ENCODE peak calls at places on chromosome 14, in eight cellular contexts. K is tibial artery, I is gastrocnemius medialis, L is heart left ventricle, P is vagina, T is AG04450, V is body of pancreas, Y is cardiac muscle cell. C is an unnamed sample.

GRCh38 chr14:59483819-59484610 is at the start of the genes JKAMP and L3HYPDH:
- DNase-seq in V (peak; percentile 98), K (peak; percentile 98), Y (peak; percentile 97), P (no peak), L (peak; percentile 98), T (peak; percentile 87), I (peak; percentile 95), C (peak; percentile 65)

GRCh38 chr14:37678916-37679315 is 83.5 kb downstream of the TTC6 start:
- DNase-seq in Y (peak; percentile 14), T (no peak), K (no peak), P (no peak), L (no peak), I (no peak), V (no peak), C (no peak)

GRCh38 chr14:80988742-80989429 is 33.5 kb downstream of the TSHR start:
- DNase-seq in V (no peak), P (no peak), Y (no peak), L (no peak), I (no peak), K (no peak), T (no peak), C (no peak)

GRCh38 chr14:87996276-87996592 is 3.3 kb upstream of the GALC start:
- DNase-seq in T (no peak), V (no peak), Y (no peak), P (no peak), L (no peak), I (no peak), K (no peak), C (no peak)

GRCh38 chr14:100066984-100067383 is 1.8 kb downstream of the EVL start:
- DNase-seq in T (no peak), L (no peak), P (no peak), I (no peak), V (no peak), K (no peak), Y (no peak), C (no peak)

GRCh38 chr14:66624319-66624937 is 116.5 kb downstream of the GPHN start:
- DNase-seq in V (peak; percentile 65), L (peak; percentile 39), T (peak; percentile 42), Y (peak; percentile 83), K (peak; percentile 39), P (no peak), I (peak; percentile 32), C (no peak)

GRCh38 chr14:55689971-55690871 is 110.2 kb downstream of the KTN1 start:
- DNase-seq in P (no peak), I (no peak), L (no peak), K (no peak), V (no peak), Y (no peak), T (no peak), C (no peak)

GRCh38 chr14:38073641-38074040 is 134.1 kb upstream of the SSTR1 start:
- DNase-seq in Y (no peak), I (no peak), T (no peak), V (no peak), L (no peak), P (no peak), K (no peak), C (no peak)

GRCh38 chr14:104741108-104741802 is 11.7 kb upstream of the SIVA1 start:
- DNase-seq in I (no peak), Y (no peak), L (no peak), K (no peak), T (no peak), V (no peak), P (no peak), C (no peak)

GRCh38 chr14:104735830-104736642 is 12.0 kb downstream of the ADSS1 start:
- DNase-seq in V (peak; percentile 37), K (peak; percentile 97), T (no peak), L (peak; percentile 86), Y (peak; percentile 79), I (peak; percentile 99), P (no peak), C (no peak)

GRCh38 chr14:104739546-104740516 is 13.1 kb upstream of the SIVA1 start:
- DNase-seq in T (no peak), P (no peak), Y (no peak), V (no peak), K (no peak), L (no peak), I (no peak), C (no peak)

GRCh38 chr14:104739026-104739425 is 13.9 kb upstream of the SIVA1 start:
- DNase-seq in T (no peak), L (no peak), V (no peak), K (no peak), P (no peak), Y (no peak), I (no peak), C (no peak)

DNA sequence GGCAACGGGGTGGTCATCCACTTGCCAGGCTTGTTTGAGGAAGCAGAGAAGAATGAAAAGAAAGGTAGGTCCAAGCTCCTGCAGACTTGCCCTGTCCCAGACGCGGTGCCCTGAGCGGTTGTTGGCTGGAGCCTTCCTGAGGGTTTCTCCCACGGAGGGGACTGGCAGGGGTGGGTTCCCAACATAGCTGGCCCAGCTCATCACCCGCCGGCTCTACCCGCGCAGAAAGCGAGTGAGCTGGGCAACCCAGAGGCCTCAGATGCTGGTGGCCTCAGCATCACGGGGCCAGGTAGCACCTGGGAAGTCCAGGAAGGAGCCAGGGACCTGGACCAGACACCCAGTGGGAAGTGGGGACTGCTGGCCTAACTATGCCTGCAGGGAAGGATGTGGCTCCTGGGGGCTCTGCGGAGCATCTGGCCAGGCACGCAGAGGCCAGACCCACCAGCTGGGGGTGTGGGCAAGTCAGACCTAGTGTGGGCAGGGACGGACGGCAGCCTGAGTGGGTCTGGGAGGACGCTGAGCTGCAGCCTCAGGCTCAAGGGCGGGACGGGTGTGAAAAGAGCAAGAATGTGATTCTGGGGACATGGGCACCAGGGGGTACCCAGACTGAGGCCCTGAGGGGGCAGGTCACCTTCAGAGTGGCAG is 14.4 kb upstream of the SIVA1 start:
- DNase-seq in I (no peak), T (no peak), P (no peak), K (no peak), L (no peak), V (no peak), Y (no peak), C (no peak)
- H3K27ac ChIP-seq in I (peak overlapping the region; percentile 96), T (no peak overlapping the region), P (no peak overlapping the region), K (peak overlapping the region; percentile 97), L (no peak overlapping the region), V (no peak overlapping the region), Y (no peak overlapping the region), C (no peak overlapping the region)

GRCh38 chr14:23645504-23645811 is 9.3 kb downstream of the DHRS2 start:
- DNase-seq in T (no peak), I (no peak), P (no peak), L (no peak), V (no peak), K (no peak), Y (no peak), C (no peak)

GRCh38 chr14:23647619-23648018 is 11.5 kb downstream of the DHRS2 start:
- DNase-seq in T (no peak), K (no peak), V (no peak), L (no peak), I (no peak), Y (no peak), P (no peak), C (no peak)

GRCh38 chr14:23644919-23645336 is 8.8 kb downstream of the DHRS2 start:
- DNase-seq in Y (no peak), L (no peak), V (no peak), K (no peak), T (no peak), P (no peak), I (no peak), C (no peak)

GRCh38 chr14:23645812-23646647 is 9.9 kb downstream of the DHRS2 start:
- DNase-seq in V (no peak), I (no peak), T (no peak), P (no peak), L (no peak), K (no peak), Y (no peak), C (no peak)

DNA sequence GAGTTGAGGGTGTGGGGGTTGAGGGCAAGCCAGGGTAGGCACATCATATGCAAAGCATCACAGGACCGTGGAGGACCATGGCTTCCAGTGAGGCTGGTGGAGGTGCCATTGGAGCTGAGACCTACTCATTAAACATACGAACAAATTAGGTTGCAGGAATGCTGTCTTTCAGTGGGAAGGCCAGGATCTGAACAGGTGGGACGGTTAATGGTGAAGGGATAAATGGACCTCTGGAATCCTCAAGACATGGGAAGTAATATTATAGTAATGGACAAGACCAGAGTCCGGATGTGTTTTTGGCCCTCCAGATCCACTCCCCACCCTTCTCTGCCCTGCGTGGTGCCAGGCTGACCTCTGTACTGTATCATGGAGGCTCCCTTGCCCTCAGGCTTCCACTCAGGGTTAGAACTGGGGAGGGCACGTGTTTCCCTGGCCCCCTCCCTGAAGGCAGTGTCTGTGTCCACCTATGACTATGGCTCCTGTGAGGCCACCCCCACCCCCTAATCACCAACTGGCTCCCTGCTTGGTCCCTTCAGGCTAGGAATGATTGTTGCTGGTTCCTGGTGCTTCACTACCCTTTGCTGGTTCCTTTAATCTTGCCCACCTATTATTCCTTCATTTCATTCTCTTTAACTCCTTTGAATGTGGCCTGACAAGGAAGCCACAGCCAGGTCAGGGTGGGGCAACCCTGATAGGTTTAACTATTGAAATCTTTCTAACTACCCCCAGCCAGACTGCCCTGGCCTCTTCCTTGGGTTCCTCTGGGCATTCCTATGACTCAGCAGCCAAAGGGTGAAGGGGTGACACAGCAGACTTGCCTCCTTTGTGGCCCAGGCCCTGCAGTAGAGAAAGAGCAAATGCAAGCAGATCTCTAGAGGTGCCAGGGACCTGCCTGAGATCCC is 10.7 kb downstream of the DHRS2 start:
- DNase-seq in Y (no peak), V (no peak), L (no peak), P (no peak), T (no peak), I (no peak), K (no peak), C (no peak)
- H3K27ac ChIP-seq in Y (no peak overlapping the region), V (no peak overlapping the region), L (no peak overlapping the region), P (no peak overlapping the region), T (no peak overlapping the region), I (no peak overlapping the region), K (no peak overlapping the region), C (no peak overlapping the region)

GRCh38 chr14:74577247-74577947 is 34.6 kb downstream of the LTBP2 start:
- DNase-seq in Y (peak; percentile 79), V (no peak), L (no peak), K (peak; percentile 86), T (no peak), I (peak; percentile 64), P (no peak), C (no peak)

GRCh38 chr14:74575936-74576335 is 36.1 kb downstream of the LTBP2 start:
- DNase-seq in K (no peak), P (no peak), V (no peak), Y (no peak), T (no peak), L (no peak), I (no peak), C (no peak)

GRCh38 chr14:74574706-74575105 is 37.3 kb downstream of the LTBP2 start:
- DNase-seq in L (no peak), I (no peak), T (no peak), P (no peak), K (no peak), V (no peak), Y (no peak), C (no peak)

GRCh38 chr14:74574092-74574438 is 38.0 kb downstream of the LTBP2 start:
- DNase-seq in T (no peak), K (no peak), L (no peak), P (no peak), V (no peak), I (no peak), Y (no peak), C (no peak)

DNA sequence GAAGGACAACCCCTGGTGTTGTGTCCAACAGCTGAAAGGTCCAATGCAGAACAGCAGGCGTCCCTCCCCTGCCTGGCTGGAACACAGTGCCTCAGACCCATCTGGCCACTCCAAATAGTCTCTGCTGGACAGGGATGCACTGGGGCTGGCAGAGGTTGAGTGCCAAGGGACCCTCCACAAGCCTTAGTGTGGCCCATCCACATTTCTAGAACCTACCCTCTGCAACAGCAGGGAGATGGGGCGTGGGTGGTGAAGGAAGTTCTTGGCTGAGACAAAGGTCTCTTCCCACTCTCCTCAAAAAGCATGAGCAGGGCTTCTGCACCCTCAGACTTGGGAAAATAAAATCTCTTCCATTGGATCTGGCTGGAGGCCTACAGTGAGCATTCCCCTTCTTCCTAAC is 36.5 kb downstream of the LTBP2 start:
- DNase-seq in V (no peak), P (no peak), T (no peak), L (no peak), Y (no peak), K (no peak), I (no peak), C (no peak)
- H3K27ac ChIP-seq in V (no peak overlapping the region), P (no peak overlapping the region), T (peak overlapping the region; percentile 54), L (peak overlapping the region; percentile 58), Y (no peak overlapping the region), K (peak overlapping the region; percentile 80), I (no peak overlapping the region), C (peak overlapping the region; percentile 100)

DNA sequence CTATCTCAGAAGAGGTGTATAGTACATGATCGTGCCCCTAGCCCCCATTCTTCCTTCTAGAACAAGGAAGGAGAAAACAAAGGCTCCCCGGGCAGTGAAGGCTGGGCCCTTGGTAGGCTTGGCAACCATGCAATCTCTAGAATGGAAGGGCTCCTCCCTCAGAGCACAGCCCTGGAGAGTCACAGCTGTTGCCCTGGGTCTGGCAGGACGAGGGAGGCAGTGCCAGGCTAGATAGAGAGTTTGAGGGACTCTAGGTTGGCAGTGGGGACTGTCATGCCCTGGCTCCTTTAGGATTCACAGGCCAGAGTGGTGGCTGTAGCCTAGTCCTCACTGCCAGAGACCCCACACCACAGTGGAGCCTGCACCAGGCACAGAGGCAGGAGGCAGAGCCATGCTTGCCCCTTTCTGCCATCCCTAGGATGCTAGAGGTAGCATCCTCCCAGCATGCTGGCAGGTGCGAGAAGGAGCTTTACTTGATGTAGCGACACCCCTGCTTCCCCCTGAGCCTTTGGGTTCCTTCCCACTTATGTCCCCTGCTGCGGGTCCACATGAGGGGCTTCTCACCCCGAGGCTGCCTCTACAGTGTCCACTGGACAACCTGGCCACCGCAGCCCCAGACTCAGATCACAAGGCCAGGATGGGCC is 33.4 kb upstream of the CIPC start:
- DNase-seq in K (no peak), I (no peak), Y (no peak), P (peak; percentile 92), V (no peak), T (no peak), L (no peak), C (no peak)
- H3K27ac ChIP-seq in K (no peak overlapping the region), I (no peak overlapping the region), Y (no peak overlapping the region), P (no peak overlapping the region), V (no peak overlapping the region), T (no peak overlapping the region), L (no peak overlapping the region), C (no peak overlapping the region)